ENCODE peak calls at places on chromosome 20, in six cellular contexts. S is NCI-H774, Z is kidney, M is tibial artery, D is upper lobe of right lung, P is left lung. X is an unnamed sample.

GRCh38 chr20:1001116-1001515 is 995 bp downstream of the RSPO4 start:
- DNase-seq in M (no peak), P (no peak), Z (no peak), S (no peak), D (peak), X (no peak)

GRCh38 chr20:32823078-32823477 is 3.3 kb downstream of the MAPRE1 start:
- DNase-seq in P (no peak), Z (no peak), D (no peak), M (peak), S (no peak), X (peak)

GRCh38 chr20:17617868-17618672 is 48.2 kb downstream of the DSTN start:
- DNase-seq in P (peak), D (peak), Z (peak), M (peak), S (no peak), X (no peak)

GRCh38 chr20:57048027-57048869 is 218.2 kb downstream of the BMP7 start:
- DNase-seq in Z (no peak), P (no peak), M (no peak), S (no peak), D (peak), X (peak)

GRCh38 chr20:62548483-62548882 is 72.7 kb upstream of the GATA5 start:
- DNase-seq in Z (no peak), P (no peak), M (no peak), D (no peak), S (no peak), X (no peak)

GRCh38 chr20:22578221-22579118 is 5.9 kb downstream of the FOXA2 start:
- DNase-seq in P (no peak), Z (no peak), D (peak), S (peak), M (no peak), X (no peak)

GRCh38 chr20:37222086-37222485 is 39.5 kb downstream of the GHRH start:
- DNase-seq in D (no peak), S (no peak), Z (no peak), P (no peak), M (no peak), X (no peak)

GRCh38 chr20:31675828-31676533 is 38.3 kb downstream of the COX4I2 start:
- DNase-seq in S (no peak), P (no peak), M (no peak), D (no peak), Z (no peak), X (no peak)

GRCh38 chr20:61556116-61556515 is 304.1 kb downstream of the CDH4 start:
- DNase-seq in P (no peak), M (no peak), S (no peak), Z (peak), D (no peak), X (no peak)

GRCh38 chr20:24918579-24919566 is 30.2 kb upstream of the CST7 start:
- DNase-seq in S (no peak), P (no peak), Z (no peak), M (no peak), D (peak), X (no peak)

GRCh38 chr20:22088882-22089281 is 383.4 kb downstream of the PAX1 start:
- DNase-seq in P (no peak), S (no peak), Z (no peak), M (no peak), D (no peak), X (no peak)

GRCh38 chr20:41072919-41073318 is 44.3 kb downstream of the TOP1 start:
- DNase-seq in S (no peak), M (no peak), Z (no peak), P (no peak), D (no peak), X (no peak)

GRCh38 chr20:2845607-2846006 is 5.1 kb downstream of the VPS16 start:
- DNase-seq in P (no peak), M (no peak), Z (no peak), S (no peak), D (no peak), X (no peak)

GRCh38 chr20:2402271-2402980 is 21.7 kb downstream of the TGM6 start:
- DNase-seq in D (no peak), P (no peak), Z (no peak), M (no peak), S (no peak), X (no peak)

GRCh38 chr20:11271319-11271718 is 597.5 kb upstream of the JAG1 start:
- DNase-seq in S (no peak), Z (peak), M (no peak), D (no peak), P (no peak), X (no peak)

GRCh38 chr20:1331801-1332453 is 3.0 kb upstream of the SDCBP2 start:
- DNase-seq in D (no peak), Z (no peak), P (no peak), M (no peak), S (no peak), X (no peak)

GRCh38 chr20:40019510-40019909 is 669.5 kb downstream of the MAFB start:
- DNase-seq in S (peak), D (no peak), Z (no peak), P (no peak), M (no peak), X (no peak)

GRCh38 chr20:62405108-62405980 is 1.7 kb downstream of the CABLES2 start:
- DNase-seq in M (peak), D (peak), Z (no peak), P (no peak), S (no peak), X (peak)

GRCh38 chr20:51623255-51623654 is 80.7 kb upstream of the NFATC2 start:
- DNase-seq in S (no peak), P (no peak), D (no peak), Z (no peak), M (no peak), X (no peak)

GRCh38 chr20:1242530-1242929 is 16.7 kb downstream of the RAD21L1 start:
- DNase-seq in Z (no peak), M (no peak), P (no peak), S (no peak), D (no peak), X (no peak)

GRCh38 chr20:50868509-50869495 is 62.4 kb downstream of the ADNP start:
- DNase-seq in D (no peak), S (peak), P (no peak), Z (peak), M (no peak), X (no peak)

GRCh38 chr20:50434653-50435396 is 75.4 kb upstream of the PTPN1 start:
- DNase-seq in D (no peak), Z (no peak), P (no peak), S (no peak), M (no peak), X (no peak)

GRCh38 chr20:37166867-37167266 is 12.3 kb upstream of the RPN2 start:
- DNase-seq in D (no peak), S (no peak), P (no peak), Z (no peak), M (no peak), X (no peak)

GRCh38 chr20:57573893-57574292 is 13.0 kb downstream of the PCK1 start:
- DNase-seq in S (no peak), Z (no peak), P (no peak), D (no peak), M (no peak), X (no peak)

GRCh38 chr20:43959920-43960227 is 45.2 kb downstream of the TOX2 start:
- DNase-seq in Z (no peak), S (no peak), P (no peak), D (no peak), M (no peak), X (no peak)

GRCh38 chr20:10917826-10918225 is 244.0 kb upstream of the JAG1 start:
- DNase-seq in P (no peak), D (no peak), M (no peak), Z (no peak), S (no peak), X (no peak)

GRCh38 chr20:63331741-63332400 is 29.3 kb downstream of the CHRNA4 start:
- DNase-seq in S (no peak), M (no peak), D (no peak), Z (peak), P (no peak), X (no peak)

GRCh38 chr20:9352740-9353139 is 161.7 kb upstream of the LAMP5 start:
- DNase-seq in Z (no peak), P (no peak), D (no peak), S (no peak), M (no peak), X (no peak)

GRCh38 chr20:63315240-63315981 is 22.4 kb downstream of the COL20A1 start:
- DNase-seq in D (peak), Z (peak), S (no peak), P (no peak), M (peak), X (peak)

GRCh38 chr20:4070323-4071176 is 55.2 kb upstream of the RNF24 start:
- DNase-seq in S (no peak), Z (no peak), M (no peak), D (no peak), P (no peak), X (no peak)

GRCh38 chr20:38221041-38221589 is 39.4 kb downstream of the KIAA1755 start:
- DNase-seq in M (peak), D (peak), P (peak), Z (peak), S (no peak), X (peak)

GRCh38 chr20:51767867-51768758 is at the start of gene ATP9A:
- DNase-seq in Z (peak), M (no peak), D (peak), S (no peak), P (no peak), X (no peak)

GRCh38 chr20:48723308-48724264 is 104.2 kb downstream of the PREX1 start:
- DNase-seq in S (no peak), P (peak), D (peak), M (peak), Z (peak), X (peak)

GRCh38 chr20:626579-626978 is 16.5 kb upstream of the TCF15 start:
- DNase-seq in M (no peak), S (no peak), Z (peak), D (no peak), P (no peak), X (no peak)

GRCh38 chr20:62914436-62914835 is 11.9 kb downstream of the DIDO1 start:
- DNase-seq in D (no peak), P (no peak), M (no peak), Z (no peak), S (no peak), X (no peak)